ENCODE peak calls at places on chromosome 3, in nine cellular contexts. G is stimulated activated naive CD4-positive, alpha-beta T cell treated with Interleukin-2 at 50 U/mL for 16 hours; F is HT1080; I is anterior cingulate cortex; D is thoracic aorta; T is NCI-H1694 treated with DMSO at 0.1 percent for 48 hours; U is NCI-H2029; N is skeletal muscle cell; M is NCI-H774. Q is an unnamed sample.

GRCh38 chr3:56005196-56005805 is 463.0 kb downstream of the ERC2 start:
- DNase-seq in G (no peak), F (peak), I (no peak), D (no peak), T (no peak), U (no peak), N (no peak), M (no peak), Q (no peak)

GRCh38 chr3:183148056-183148455 is 14.5 kb downstream of the LAMP3 start:
- DNase-seq in G (no peak), F (peak), I (no peak), D (no peak), T (no peak), U (no peak), N (peak), M (no peak), Q (no peak)

GRCh38 chr3:14647976-14648955 is 3.3 kb upstream of the CCDC174 start:
- DNase-seq in G (no peak), F (no peak), I (no peak), D (no peak), T (no peak), U (no peak), N (no peak), M (no peak), Q (peak)

GRCh38 chr3:66997560-66998074 is 490 bp upstream of the KBTBD8 start:
- DNase-seq in G (no peak), F (no peak), I (no peak), D (no peak), T (no peak), U (no peak), N (peak), M (no peak), Q (no peak)

GRCh38 chr3:176988795-176989194 is 208.5 kb downstream of the TBL1XR1 start:
- DNase-seq in G (no peak), F (no peak), I (no peak), D (no peak), T (no peak), U (no peak), N (no peak), M (no peak), Q (no peak)

GRCh38 chr3:27193056-27193455 is 176.1 kb downstream of the NEK10 start:
- DNase-seq in G (no peak), F (no peak), I (no peak), D (no peak), T (no peak), U (no peak), N (no peak), M (no peak), Q (no peak)

GRCh38 chr3:5376761-5377160 is 189.3 kb downstream of the EDEM1 start:
- DNase-seq in G (no peak), F (no peak), I (no peak), D (no peak), T (no peak), U (peak), N (no peak), M (peak), Q (no peak)

GRCh38 chr3:110567032-110567431 is 504.6 kb upstream of the NECTIN3 start:
- DNase-seq in G (no peak), F (no peak), I (no peak), D (no peak), T (no peak), U (no peak), N (no peak), M (no peak), Q (no peak)

GRCh38 chr3:156558389-156558788 is 3.5 kb upstream of the SSR3 start:
- DNase-seq in G (no peak), F (no peak), I (no peak), D (no peak), T (no peak), U (no peak), N (no peak), M (no peak), Q (no peak)

GRCh38 chr3:102329561-102329960 is 105.3 kb upstream of the ZPLD1 start:
- DNase-seq in G (no peak), F (no peak), I (no peak), D (no peak), T (no peak), U (no peak), N (no peak), M (no peak), Q (no peak)

GRCh38 chr3:171323934-171324535 is 136.2 kb downstream of the TNIK start:
- DNase-seq in G (no peak), F (no peak), I (no peak), D (no peak), T (no peak), U (peak), N (peak), M (no peak), Q (peak)

GRCh38 chr3:115790759-115791158 is 167.4 kb downstream of the GAP43 start:
- DNase-seq in G (peak), F (peak), I (no peak), D (no peak), T (no peak), U (no peak), N (peak), M (no peak), Q (no peak)

GRCh38 chr3:47512416-47513124 is 942 bp downstream of the ELP6 start:
- DNase-seq in G (peak), F (peak), I (no peak), D (no peak), T (no peak), U (peak), N (no peak), M (no peak), Q (no peak)

GRCh38 chr3:47901280-47901833 is 98.4 kb downstream of the DHX30 start:
- DNase-seq in G (no peak), F (no peak), I (no peak), D (no peak), T (no peak), U (no peak), N (no peak), M (no peak), Q (no peak)

GRCh38 chr3:49673715-49674490 is at the start of gene APEH:
- DNase-seq in G (no peak), F (peak), I (no peak), D (peak), T (no peak), U (no peak), N (peak), M (no peak), Q (no peak)

GRCh38 chr3:129313415-129313982 is 34.8 kb downstream of the HMCES start:
- DNase-seq in G (no peak), F (no peak), I (no peak), D (no peak), T (no peak), U (no peak), N (no peak), M (no peak), Q (no peak)

GRCh38 chr3:38142959-38143358 is 4.5 kb downstream of the MYD88 start:
- DNase-seq in G (no peak), F (no peak), I (no peak), D (no peak), T (no peak), U (no peak), N (no peak), M (no peak), Q (no peak)

GRCh38 chr3:117358717-117359314 is 649.2 kb downstream of the TUSC7 start:
- DNase-seq in G (no peak), F (no peak), I (no peak), D (no peak), T (no peak), U (no peak), N (no peak), M (no peak), Q (no peak)

GRCh38 chr3:138263104-138263503 is 66.5 kb downstream of the NME9 start:
- DNase-seq in G (no peak), F (no peak), I (no peak), D (no peak), T (no peak), U (no peak), N (no peak), M (no peak), Q (no peak)

GRCh38 chr3:58861551-58861950 is 188.3 kb downstream of the CFAP20DC start:
- DNase-seq in G (no peak), F (no peak), I (no peak), D (no peak), T (no peak), U (no peak), N (no peak), M (no peak), Q (no peak)

GRCh38 chr3:138942861-138943623 is 3.9 kb downstream of the FOXL2 start:
- DNase-seq in G (no peak), F (no peak), I (no peak), D (no peak), T (no peak), U (no peak), N (no peak), M (no peak), Q (no peak)

GRCh38 chr3:64977308-64978100 is 289.7 kb upstream of the ADAMTS9 start:
- DNase-seq in G (no peak), F (peak), I (no peak), D (no peak), T (no peak), U (no peak), N (peak), M (no peak), Q (no peak)

GRCh38 chr3:41740374-41740773 is 221.5 kb downstream of the ULK4 start:
- DNase-seq in G (no peak), F (no peak), I (no peak), D (no peak), T (no peak), U (no peak), N (no peak), M (no peak), Q (no peak)

GRCh38 chr3:134710313-134710680 is 59.5 kb upstream of the KY start:
- DNase-seq in G (no peak), F (no peak), I (no peak), D (no peak), T (no peak), U (no peak), N (no peak), M (no peak), Q (peak)

GRCh38 chr3:188827078-188827477 is 344.7 kb upstream of the TPRG1 start:
- DNase-seq in G (no peak), F (no peak), I (no peak), D (no peak), T (no peak), U (no peak), N (no peak), M (no peak), Q (no peak)

GRCh38 chr3:31157028-31157694 is 262.7 kb upstream of the GADL1 start:
- DNase-seq in G (no peak), F (no peak), I (no peak), D (no peak), T (no peak), U (no peak), N (no peak), M (no peak), Q (no peak)

GRCh38 chr3:149009732-149010131 is 18.4 kb downstream of the GYG1 start:
- DNase-seq in G (peak), F (peak), I (no peak), D (no peak), T (no peak), U (no peak), N (no peak), M (no peak), Q (no peak)

GRCh38 chr3:152241142-152242067 is 27.3 kb upstream of the MBNL1 start:
- DNase-seq in G (no peak), F (peak), I (no peak), D (no peak), T (no peak), U (no peak), N (no peak), M (no peak), Q (no peak)

GRCh38 chr3:10166213-10166604 is 1.5 kb downstream of the IRAK2 start:
- DNase-seq in G (no peak), F (no peak), I (no peak), D (no peak), T (no peak), U (no peak), N (no peak), M (no peak), Q (no peak)

GRCh38 chr3:47515100-47515499 is 1.6 kb upstream of the ELP6 start:
- DNase-seq in G (no peak), F (no peak), I (no peak), D (no peak), T (no peak), U (no peak), N (no peak), M (no peak), Q (no peak)

Q was measured in NCI-H446.